ENCODE peak calls at places on chromosomes 6 and 20, in ten cellular contexts. One of them, this sample, is unnamed.

GRCh38 chr6:152085533-152085932 is 278.1 kb downstream of the ESR1 start:
- DNase-seq in cardiac muscle cell: no peak
- DNase-seq in T-helper 17 cell: no peak
- DNase-seq in non-pigmented ciliary epithelial cell: no peak
- DNase-seq in endothelial cell: no peak
- DNase-seq in HTR-8/SVneo: no peak
- DNase-seq in HCEC 1CT: no peak
- DNase-seq in substantia nigra: no peak
- DNase-seq in ACHN: no peak
- DNase-seq in activated CD4-positive, alpha-beta T cell treated with anti-CD3 and anti-CD28 coated beads for 48 hours: no peak
- DNase-seq in this sample: no peak

GRCh38 chr6:163962627-163963117 is 548.2 kb downstream of the QKI start:
- DNase-seq in cardiac muscle cell: peak; percentile 43
- DNase-seq in T-helper 17 cell: no peak
- DNase-seq in non-pigmented ciliary epithelial cell: no peak
- DNase-seq in endothelial cell: no peak
- DNase-seq in HTR-8/SVneo: no peak
- DNase-seq in HCEC 1CT: no peak
- DNase-seq in substantia nigra: no peak
- DNase-seq in ACHN: no peak
- DNase-seq in activated CD4-positive, alpha-beta T cell treated with anti-CD3 and anti-CD28 coated beads for 48 hours: no peak
- DNase-seq in this sample: no peak

GRCh38 chr20:61449057-61449456 is 197.0 kb downstream of the CDH4 start:
- DNase-seq in cardiac muscle cell: no peak
- DNase-seq in T-helper 17 cell: no peak
- DNase-seq in non-pigmented ciliary epithelial cell: no peak
- DNase-seq in endothelial cell: no peak
- DNase-seq in HTR-8/SVneo: no peak
- DNase-seq in HCEC 1CT: no peak
- DNase-seq in substantia nigra: no peak
- DNase-seq in ACHN: no peak
- DNase-seq in activated CD4-positive, alpha-beta T cell treated with anti-CD3 and anti-CD28 coated beads for 48 hours: no peak
- DNase-seq in this sample: no peak

GRCh38 chr6:113329942-113330897 is 526.9 kb upstream of the MARCKS start:
- DNase-seq in cardiac muscle cell: no peak
- DNase-seq in T-helper 17 cell: no peak
- DNase-seq in non-pigmented ciliary epithelial cell: no peak
- DNase-seq in endothelial cell: no peak
- DNase-seq in HTR-8/SVneo: no peak
- DNase-seq in HCEC 1CT: no peak
- DNase-seq in substantia nigra: no peak
- DNase-seq in ACHN: no peak
- DNase-seq in activated CD4-positive, alpha-beta T cell treated with anti-CD3 and anti-CD28 coated beads for 48 hours: no peak
- DNase-seq in this sample: no peak

GRCh38 chr6:45791181-45791580 is 224.5 kb downstream of the CLIC5 start:
- DNase-seq in cardiac muscle cell: no peak
- DNase-seq in T-helper 17 cell: no peak
- DNase-seq in non-pigmented ciliary epithelial cell: no peak
- DNase-seq in endothelial cell: no peak
- DNase-seq in HTR-8/SVneo: no peak
- DNase-seq in HCEC 1CT: peak; percentile 64
- DNase-seq in substantia nigra: no peak
- DNase-seq in ACHN: no peak
- DNase-seq in activated CD4-positive, alpha-beta T cell treated with anti-CD3 and anti-CD28 coated beads for 48 hours: no peak
- DNase-seq in this sample: no peak

GRCh38 chr6:88268508-88268907 is 102.4 kb upstream of the CNR1 start:
- DNase-seq in cardiac muscle cell: peak; percentile 72
- DNase-seq in T-helper 17 cell: no peak
- DNase-seq in non-pigmented ciliary epithelial cell: no peak
- DNase-seq in endothelial cell: no peak
- DNase-seq in HTR-8/SVneo: no peak
- DNase-seq in HCEC 1CT: no peak
- DNase-seq in substantia nigra: no peak
- DNase-seq in ACHN: no peak
- DNase-seq in activated CD4-positive, alpha-beta T cell treated with anti-CD3 and anti-CD28 coated beads for 48 hours: no peak
- DNase-seq in this sample: no peak

GRCh38 chr6:30682181-30683117 is 4.0 kb downstream of the PPP1R18 start:
- DNase-seq in cardiac muscle cell: peak; percentile 68
- DNase-seq in T-helper 17 cell: peak; percentile 77
- DNase-seq in non-pigmented ciliary epithelial cell: peak; percentile 80
- DNase-seq in endothelial cell: peak; percentile 90
- DNase-seq in HTR-8/SVneo: peak; percentile 73
- DNase-seq in HCEC 1CT: peak; percentile 94
- DNase-seq in substantia nigra: peak; percentile 40
- DNase-seq in ACHN: peak; percentile 77
- DNase-seq in activated CD4-positive, alpha-beta T cell treated with anti-CD3 and anti-CD28 coated beads for 48 hours: peak; percentile 91
- DNase-seq in this sample: peak; percentile 30

GRCh38 chr6:113959235-113959634 is 11.7 kb downstream of the HDAC2 start:
- DNase-seq in cardiac muscle cell: no peak
- DNase-seq in T-helper 17 cell: no peak
- DNase-seq in non-pigmented ciliary epithelial cell: no peak
- DNase-seq in endothelial cell: no peak
- DNase-seq in HTR-8/SVneo: no peak
- DNase-seq in HCEC 1CT: no peak
- DNase-seq in substantia nigra: no peak
- DNase-seq in ACHN: no peak
- DNase-seq in activated CD4-positive, alpha-beta T cell treated with anti-CD3 and anti-CD28 coated beads for 48 hours: no peak
- DNase-seq in this sample: peak; percentile 69

GRCh38 chr6:7846971-7847818 is 63.4 kb downstream of the TXNDC5 start:
- DNase-seq in cardiac muscle cell: no peak
- DNase-seq in T-helper 17 cell: no peak
- DNase-seq in non-pigmented ciliary epithelial cell: no peak
- DNase-seq in endothelial cell: no peak
- DNase-seq in HTR-8/SVneo: no peak
- DNase-seq in HCEC 1CT: peak; percentile 29
- DNase-seq in substantia nigra: no peak
- DNase-seq in ACHN: no peak
- DNase-seq in activated CD4-positive, alpha-beta T cell treated with anti-CD3 and anti-CD28 coated beads for 48 hours: no peak
- DNase-seq in this sample: peak; percentile 25

GRCh38 chr6:1952726-1953360 is 292.6 kb downstream of the GMDS start:
- DNase-seq in cardiac muscle cell: no peak
- DNase-seq in T-helper 17 cell: no peak
- DNase-seq in non-pigmented ciliary epithelial cell: peak; percentile 94
- DNase-seq in endothelial cell: no peak
- DNase-seq in HTR-8/SVneo: peak; percentile 85
- DNase-seq in HCEC 1CT: peak; percentile 93
- DNase-seq in substantia nigra: no peak
- DNase-seq in ACHN: peak; percentile 92
- DNase-seq in activated CD4-positive, alpha-beta T cell treated with anti-CD3 and anti-CD28 coated beads for 48 hours: no peak
- DNase-seq in this sample: no peak

GRCh38 chr6:87078983-87079616 is 15.8 kb downstream of the CGA start:
- DNase-seq in cardiac muscle cell: peak; percentile 75
- DNase-seq in T-helper 17 cell: peak; percentile 25
- DNase-seq in non-pigmented ciliary epithelial cell: peak; percentile 23
- DNase-seq in endothelial cell: peak; percentile 87
- DNase-seq in HTR-8/SVneo: peak; percentile 56
- DNase-seq in HCEC 1CT: peak; percentile 48
- DNase-seq in substantia nigra: peak; percentile 31
- DNase-seq in ACHN: peak; percentile 69
- DNase-seq in activated CD4-positive, alpha-beta T cell treated with anti-CD3 and anti-CD28 coated beads for 48 hours: peak; percentile 76
- DNase-seq in this sample: peak; percentile 80

GRCh38 chr6:158031445-158032353 is 50.0 kb downstream of the SYNJ2 start:
- DNase-seq in cardiac muscle cell: no peak
- DNase-seq in T-helper 17 cell: no peak
- DNase-seq in non-pigmented ciliary epithelial cell: no peak
- DNase-seq in endothelial cell: no peak
- DNase-seq in HTR-8/SVneo: peak; percentile 63
- DNase-seq in HCEC 1CT: peak; percentile 90
- DNase-seq in substantia nigra: no peak
- DNase-seq in ACHN: peak; percentile 90
- DNase-seq in activated CD4-positive, alpha-beta T cell treated with anti-CD3 and anti-CD28 coated beads for 48 hours: peak; percentile 31
- DNase-seq in this sample: peak; percentile 51

GRCh38 chr6:79570129-79570801 is 33.0 kb upstream of the LCA5 start:
- DNase-seq in cardiac muscle cell: peak; percentile 4
- DNase-seq in T-helper 17 cell: no peak
- DNase-seq in non-pigmented ciliary epithelial cell: peak; percentile 43
- DNase-seq in endothelial cell: no peak
- DNase-seq in HTR-8/SVneo: no peak
- DNase-seq in HCEC 1CT: peak; percentile 41
- DNase-seq in substantia nigra: no peak
- DNase-seq in ACHN: peak; percentile 72
- DNase-seq in activated CD4-positive, alpha-beta T cell treated with anti-CD3 and anti-CD28 coated beads for 48 hours: no peak
- DNase-seq in this sample: no peak

GRCh38 chr6:47135772-47136171 is 93.6 kb upstream of the ADGRF1 start:
- DNase-seq in cardiac muscle cell: no peak
- DNase-seq in T-helper 17 cell: no peak
- DNase-seq in non-pigmented ciliary epithelial cell: peak; percentile 85
- DNase-seq in endothelial cell: no peak
- DNase-seq in HTR-8/SVneo: peak; percentile 48
- DNase-seq in HCEC 1CT: peak; percentile 86
- DNase-seq in substantia nigra: no peak
- DNase-seq in ACHN: peak; percentile 79
- DNase-seq in activated CD4-positive, alpha-beta T cell treated with anti-CD3 and anti-CD28 coated beads for 48 hours: no peak
- DNase-seq in this sample: no peak

GRCh38 chr6:62672989-62673388 is 387.0 kb upstream of the KHDRBS2 start:
- DNase-seq in cardiac muscle cell: no peak
- DNase-seq in T-helper 17 cell: no peak
- DNase-seq in non-pigmented ciliary epithelial cell: no peak
- DNase-seq in endothelial cell: no peak
- DNase-seq in HTR-8/SVneo: no peak
- DNase-seq in HCEC 1CT: no peak
- DNase-seq in substantia nigra: no peak
- DNase-seq in ACHN: no peak
- DNase-seq in activated CD4-positive, alpha-beta T cell treated with anti-CD3 and anti-CD28 coated beads for 48 hours: no peak
- DNase-seq in this sample: no peak